ENCODE peak calls at places on chromosomes 16 and 17, in four cellular contexts. N is H9, U is H1, F is IMR-90. D is an unnamed sample.

GRCh38 chr17:29778936-29779811 is 150.9 kb downstream of the SSH2 start:
- DNase-seq in N (peak), U (no peak), F (peak), D (peak)

GRCh38 chr16:29662729-29663019 is 373 bp upstream of the SPN start:
- DNase-seq in N (no peak), U (no peak), F (no peak), D (no peak)

GRCh38 chr17:29151567-29151966 is 28.6 kb downstream of the MYO18A start:
- DNase-seq in N (peak), U (no peak), F (peak), D (peak)

GRCh38 chr16:83806721-83807120 is 1.1 kb upstream of the HSBP1 start:
- DNase-seq in N (no peak), U (no peak), F (no peak), D (no peak)

GRCh38 chr17:522912-523311 is 170.3 kb upstream of the RPH3AL start:
- DNase-seq in N (peak), U (no peak), F (no peak), D (peak)

GRCh38 chr16:84868829-84869457 is 49.2 kb downstream of the CRISPLD2 start:
- DNase-seq in N (no peak), U (no peak), F (no peak), D (no peak)

GRCh38 chr17:2282297-2282873 is 21.2 kb downstream of the SMG6 start:
- DNase-seq in N (peak), U (no peak), F (peak), D (peak)

GRCh38 chr16:86975445-86975844 is 341.7 kb downstream of the C16orf95 start:
- DNase-seq in N (peak), U (peak), F (peak), D (peak)

GRCh38 chr17:78383725-78384471 is 5.4 kb downstream of the PGS1 start:
- DNase-seq in N (no peak), U (no peak), F (peak), D (no peak)

GRCh38 chr17:8163978-8164814 is 1.4 kb upstream of the VAMP2 start:
- DNase-seq in N (peak), U (no peak), F (peak), D (peak)

DNA sequence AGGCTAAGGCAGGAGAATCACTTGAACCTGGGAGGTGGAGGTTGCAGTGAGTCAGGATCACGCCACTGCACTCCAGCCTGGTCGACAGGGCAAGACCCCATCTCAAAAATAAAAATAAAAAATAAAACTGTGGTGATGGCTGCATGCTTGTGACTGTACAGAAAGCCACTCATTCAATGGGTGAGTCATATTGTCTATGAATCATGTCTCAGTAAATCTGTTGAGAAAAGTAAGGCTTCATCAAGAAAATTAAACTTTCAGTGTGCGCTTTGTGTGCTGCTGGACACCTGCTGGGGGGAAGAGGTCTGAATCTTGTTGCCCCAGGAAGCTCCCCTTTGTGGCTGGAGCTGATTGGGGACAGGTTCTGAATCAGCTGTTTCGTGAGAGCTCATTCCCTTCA is 11.3 kb downstream of the NUBP1 start:
- DNase-seq in N (no peak), U (no peak), F (peak), D (no peak)
- H4K5ac ChIP-seq in N (no peak), U (no peak), F (no peak), D (no peak)

GRCh38 chr17:17398928-17399926 is 77.6 kb upstream of the MED9 start:
- DNase-seq in N (no peak), U (no peak), F (no peak), D (no peak)
- H3K27ac ChIP-seq in N (no peak), U (no peak), F (no peak), D (no peak)

GRCh38 chr16:48999034-48999433 is 282.6 kb downstream of the CBLN1 start:
- DNase-seq in N (no peak), U (no peak), F (no peak), D (peak)
- H4K5ac ChIP-seq in N (no peak), U (no peak), F (no peak), D (no peak)

DNA sequence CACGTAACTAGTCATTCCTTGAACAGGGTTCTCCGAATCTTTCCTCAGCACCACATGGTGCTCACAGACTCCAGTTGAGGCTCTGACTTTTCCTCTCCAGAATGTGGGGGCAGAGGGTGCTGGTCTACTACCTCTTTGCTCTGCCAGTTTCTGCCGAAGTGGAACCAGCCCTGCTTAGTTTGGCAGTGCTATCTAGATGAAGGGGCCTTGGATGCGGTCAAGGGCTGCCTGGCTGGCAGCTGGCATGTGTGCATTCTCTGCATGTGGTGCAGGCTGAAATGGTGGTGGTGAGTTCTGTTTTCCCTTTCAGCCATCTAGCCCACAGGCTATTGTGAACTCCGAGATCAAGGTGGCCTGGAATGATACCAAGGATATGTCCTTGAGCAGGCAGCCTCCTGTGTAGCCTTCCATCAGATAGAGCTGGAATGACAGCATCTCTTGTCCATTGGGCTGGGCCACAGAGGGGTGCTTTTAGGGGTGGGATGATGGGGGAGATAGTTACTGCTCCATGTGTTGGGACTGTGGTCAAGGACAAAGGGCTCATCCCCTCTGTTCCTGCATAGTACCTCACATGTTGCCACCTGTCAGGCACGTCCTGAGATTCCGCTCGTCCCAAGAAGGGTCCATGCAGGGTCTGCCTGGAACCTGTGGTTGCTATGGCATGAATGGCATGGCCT is 2.0 kb downstream of the DYNLL2 start:
- DNase-seq in N (peak), U (no peak), F (no peak), D (no peak)
- H3K27ac ChIP-seq in N (no peak), U (no peak), F (peak), D (no peak)

GRCh38 chr16:71442041-71442440 is at the start of gene TLE7:
- DNase-seq in N (no peak), U (no peak), F (no peak), D (no peak)

GRCh38 chr16:71439531-71439930 is 2.3 kb downstream of the TLE7 start:
- DNase-seq in N (no peak), U (no peak), F (no peak), D (no peak)

GRCh38 chr16:71443714-71444113 is 1.9 kb upstream of the TLE7 start:
- DNase-seq in N (no peak), U (no peak), F (no peak), D (no peak)

GRCh38 chr16:71441348-71441781 is 489 bp downstream of the TLE7 start:
- DNase-seq in N (peak), U (no peak), F (no peak), D (peak)

GRCh38 chr16:71440669-71441347 is 1.0 kb downstream of the TLE7 start:
- DNase-seq in N (peak), U (peak), F (no peak), D (peak)
- H4K5ac ChIP-seq in N (no peak), U (no peak), F (no peak), D (no peak)

GRCh38 chr17:32806646-32807045 is 70.3 kb downstream of the MYO1D start:
- DNase-seq in N (no peak), U (no peak), F (no peak), D (no peak)
- H3K27ac ChIP-seq in N (no peak), U (no peak), F (no peak), D (no peak)

GRCh38 chr17:75472119-75472518 is 15.7 kb downstream of the TMEM94 start:
- DNase-seq in N (no peak), U (no peak), F (no peak), D (no peak)

GRCh38 chr17:75474736-75475135 is 18.3 kb downstream of the TMEM94 start:
- DNase-seq in N (no peak), U (no peak), F (no peak), D (no peak)

GRCh38 chr17:75471207-75471606 is 14.8 kb downstream of the TMEM94 start:
- DNase-seq in N (no peak), U (no peak), F (no peak), D (no peak)

GRCh38 chr17:75475144-75475835 is 18.9 kb downstream of the TMEM94 start:
- DNase-seq in N (no peak), U (no peak), F (peak), D (no peak)

DNA sequence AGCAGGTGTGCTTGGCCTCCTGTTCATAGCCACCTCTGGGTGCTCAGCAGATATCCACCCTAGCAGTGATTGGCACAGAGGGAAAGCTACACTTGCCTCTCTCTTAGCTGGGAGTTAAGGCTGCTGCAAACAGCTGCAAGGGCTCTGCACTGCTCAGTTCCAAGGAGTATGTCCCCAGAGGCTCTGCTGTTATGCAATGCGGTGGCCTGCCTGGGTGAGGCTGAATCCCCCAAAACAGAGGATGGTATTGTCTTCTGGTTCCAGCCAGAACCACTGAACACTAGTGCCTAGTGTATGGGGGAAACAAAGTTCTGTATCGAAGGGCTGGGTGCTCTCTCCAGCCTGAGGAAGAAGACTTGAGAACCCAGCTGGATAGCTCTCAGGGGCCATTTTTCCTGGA is 16.8 kb downstream of the TMEM94 start:
- DNase-seq in N (no peak), U (no peak), F (no peak), D (no peak)
- H4K5ac ChIP-seq in N (no peak), U (no peak), F (no peak), D (no peak)

DNA sequence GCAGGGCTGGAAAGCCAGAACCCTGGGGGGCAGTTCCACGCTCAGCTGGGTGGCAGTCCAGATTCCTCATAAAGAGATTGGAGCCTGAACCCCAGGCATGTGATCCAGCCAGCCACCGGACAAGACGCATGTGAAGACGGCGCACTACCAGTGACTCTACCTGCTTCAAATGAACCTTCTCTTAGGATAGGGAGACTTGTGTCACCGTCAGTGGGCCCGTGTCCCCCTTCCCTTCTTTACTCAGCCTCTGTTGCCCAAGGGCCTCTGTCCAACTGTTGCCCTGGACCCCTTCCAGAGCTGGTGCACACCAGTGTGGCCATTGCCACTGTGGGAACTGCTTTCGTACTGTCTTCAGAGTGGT is 18.2 kb downstream of the CLUAP1 start:
- DNase-seq in N (no peak), U (no peak), F (no peak), D (no peak)
- H3K27ac ChIP-seq in N (no peak), U (no peak), F (no peak), D (no peak)

GRCh38 chr16:54932737-54933254 is 2.1 kb downstream of the IRX5 start:
- DNase-seq in N (peak), U (no peak), F (no peak), D (peak)

GRCh38 chr16:54931757-54932660 is 1.3 kb downstream of the IRX5 start:
- DNase-seq in N (no peak), U (no peak), F (no peak), D (no peak)

GRCh38 chr16:54934536-54935410 is 4.1 kb downstream of the IRX5 start:
- DNase-seq in N (peak), U (no peak), F (no peak), D (peak)

GRCh38 chr16:54935411-54936085 is 4.9 kb downstream of the IRX5 start:
- DNase-seq in N (no peak), U (no peak), F (no peak), D (no peak)

GRCh38 chr16:54933281-54934150 is 2.9 kb downstream of the IRX5 start:
- DNase-seq in N (peak), U (no peak), F (no peak), D (peak)
- H4K5ac ChIP-seq in N (no peak), U (no peak), F (no peak), D (no peak)